ENCODE peak calls at places on chromosome 20, in five cellular contexts. One of them, this sample, is unnamed.

GRCh38 chr20:50601511-50602431 is 89.6 kb downstream of the RIPOR3 start:
- DNase-seq in progenitor cell of endocrine pancreas: no peak
- DNase-seq in T-cell: no peak
- DNase-seq in amniotic stem cell: no peak
- DNase-seq in stimulated activated CD8-positive, alpha-beta memory T cell treated with anti-CD3 and anti-CD28 coated beads, Interleukin-2, amount 100 ng/mL, for 1 hour: no peak
- DNase-seq in this sample: no peak

GRCh38 chr20:13883425-13883824 is 98.6 kb downstream of the NDUFAF5 start:
- DNase-seq in progenitor cell of endocrine pancreas: no peak
- DNase-seq in T-cell: no peak
- DNase-seq in amniotic stem cell: no peak
- DNase-seq in stimulated activated CD8-positive, alpha-beta memory T cell treated with anti-CD3 and anti-CD28 coated beads, Interleukin-2, amount 100 ng/mL, for 1 hour: no peak
- DNase-seq in this sample: no peak

GRCh38 chr20:47817573-47817972 is 32.3 kb upstream of the SULF2 start:
- DNase-seq in progenitor cell of endocrine pancreas: no peak
- DNase-seq in T-cell: no peak
- DNase-seq in amniotic stem cell: no peak
- DNase-seq in stimulated activated CD8-positive, alpha-beta memory T cell treated with anti-CD3 and anti-CD28 coated beads, Interleukin-2, amount 100 ng/mL, for 1 hour: no peak
- DNase-seq in this sample: no peak

GRCh38 chr20:25252226-25252625 is 4.3 kb downstream of the PYGB start:
- DNase-seq in progenitor cell of endocrine pancreas: no peak
- DNase-seq in T-cell: no peak
- DNase-seq in amniotic stem cell: no peak
- DNase-seq in stimulated activated CD8-positive, alpha-beta memory T cell treated with anti-CD3 and anti-CD28 coated beads, Interleukin-2, amount 100 ng/mL, for 1 hour: no peak
- DNase-seq in this sample: no peak

GRCh38 chr20:47070176-47070575 is 175.5 kb downstream of the EYA2 start:
- DNase-seq in progenitor cell of endocrine pancreas: no peak
- DNase-seq in T-cell: no peak
- DNase-seq in amniotic stem cell: no peak
- DNase-seq in stimulated activated CD8-positive, alpha-beta memory T cell treated with anti-CD3 and anti-CD28 coated beads, Interleukin-2, amount 100 ng/mL, for 1 hour: no peak
- DNase-seq in this sample: no peak

GRCh38 chr20:23115823-23116222 is 29.7 kb upstream of the CD93 start:
- DNase-seq in progenitor cell of endocrine pancreas: no peak
- DNase-seq in T-cell: no peak
- DNase-seq in amniotic stem cell: no peak
- DNase-seq in stimulated activated CD8-positive, alpha-beta memory T cell treated with anti-CD3 and anti-CD28 coated beads, Interleukin-2, amount 100 ng/mL, for 1 hour: no peak
- DNase-seq in this sample: no peak

GRCh38 chr20:34798871-34799270 is 26.6 kb downstream of the NCOA6 start:
- DNase-seq in progenitor cell of endocrine pancreas: no peak
- DNase-seq in T-cell: no peak
- DNase-seq in amniotic stem cell: no peak
- DNase-seq in stimulated activated CD8-positive, alpha-beta memory T cell treated with anti-CD3 and anti-CD28 coated beads, Interleukin-2, amount 100 ng/mL, for 1 hour: no peak
- DNase-seq in this sample: no peak

GRCh38 chr20:45919951-45920794 is 8.2 kb upstream of the PLTP start:
- DNase-seq in progenitor cell of endocrine pancreas: no peak
- DNase-seq in T-cell: no peak
- DNase-seq in amniotic stem cell: no peak
- DNase-seq in stimulated activated CD8-positive, alpha-beta memory T cell treated with anti-CD3 and anti-CD28 coated beads, Interleukin-2, amount 100 ng/mL, for 1 hour: no peak
- DNase-seq in this sample: no peak

GRCh38 chr20:3744806-3745685 is 12.6 kb downstream of the HSPA12B start:
- DNase-seq in progenitor cell of endocrine pancreas: no peak
- DNase-seq in T-cell: peak
- DNase-seq in amniotic stem cell: no peak
- DNase-seq in stimulated activated CD8-positive, alpha-beta memory T cell treated with anti-CD3 and anti-CD28 coated beads, Interleukin-2, amount 100 ng/mL, for 1 hour: peak
- DNase-seq in this sample: peak

GRCh38 chr20:44650777-44651493 is 564 bp downstream of the ADA start:
- DNase-seq in progenitor cell of endocrine pancreas: no peak
- DNase-seq in T-cell: peak
- DNase-seq in amniotic stem cell: no peak
- DNase-seq in stimulated activated CD8-positive, alpha-beta memory T cell treated with anti-CD3 and anti-CD28 coated beads, Interleukin-2, amount 100 ng/mL, for 1 hour: no peak
- DNase-seq in this sample: no peak

GRCh38 chr20:44803383-44803941 is 6.9 kb downstream of the RIMS4 start:
- DNase-seq in progenitor cell of endocrine pancreas: no peak
- DNase-seq in T-cell: no peak
- DNase-seq in amniotic stem cell: no peak
- DNase-seq in stimulated activated CD8-positive, alpha-beta memory T cell treated with anti-CD3 and anti-CD28 coated beads, Interleukin-2, amount 100 ng/mL, for 1 hour: no peak
- DNase-seq in this sample: no peak

GRCh38 chr20:36482044-36482473 is 59.3 kb upstream of the MYL9 start:
- DNase-seq in progenitor cell of endocrine pancreas: no peak
- DNase-seq in T-cell: no peak
- DNase-seq in amniotic stem cell: no peak
- DNase-seq in stimulated activated CD8-positive, alpha-beta memory T cell treated with anti-CD3 and anti-CD28 coated beads, Interleukin-2, amount 100 ng/mL, for 1 hour: no peak
- DNase-seq in this sample: no peak

GRCh38 chr20:25224941-25225340 is 22.9 kb upstream of the PYGB start:
- DNase-seq in progenitor cell of endocrine pancreas: no peak
- DNase-seq in T-cell: no peak
- DNase-seq in amniotic stem cell: no peak
- DNase-seq in stimulated activated CD8-positive, alpha-beta memory T cell treated with anti-CD3 and anti-CD28 coated beads, Interleukin-2, amount 100 ng/mL, for 1 hour: no peak
- DNase-seq in this sample: no peak

GRCh38 chr20:19137641-19138040 is 74.8 kb upstream of the SLC24A3 start:
- DNase-seq in progenitor cell of endocrine pancreas: no peak
- DNase-seq in T-cell: no peak
- DNase-seq in amniotic stem cell: no peak
- DNase-seq in stimulated activated CD8-positive, alpha-beta memory T cell treated with anti-CD3 and anti-CD28 coated beads, Interleukin-2, amount 100 ng/mL, for 1 hour: no peak
- DNase-seq in this sample: no peak

GRCh38 chr20:18304618-18305017 is 16.3 kb downstream of the ZNF133 start:
- DNase-seq in progenitor cell of endocrine pancreas: no peak
- DNase-seq in T-cell: no peak
- DNase-seq in amniotic stem cell: no peak
- DNase-seq in stimulated activated CD8-positive, alpha-beta memory T cell treated with anti-CD3 and anti-CD28 coated beads, Interleukin-2, amount 100 ng/mL, for 1 hour: no peak
- DNase-seq in this sample: no peak

GRCh38 chr20:21077809-21078345 is 28.3 kb downstream of the LINC00237 start:
- DNase-seq in progenitor cell of endocrine pancreas: no peak
- DNase-seq in T-cell: no peak
- DNase-seq in amniotic stem cell: no peak
- DNase-seq in stimulated activated CD8-positive, alpha-beta memory T cell treated with anti-CD3 and anti-CD28 coated beads, Interleukin-2, amount 100 ng/mL, for 1 hour: no peak
- DNase-seq in this sample: no peak

GRCh38 chr20:16621435-16622141 is 48.3 kb upstream of the KIF16B start:
- DNase-seq in progenitor cell of endocrine pancreas: no peak
- DNase-seq in T-cell: no peak
- DNase-seq in amniotic stem cell: no peak
- DNase-seq in stimulated activated CD8-positive, alpha-beta memory T cell treated with anti-CD3 and anti-CD28 coated beads, Interleukin-2, amount 100 ng/mL, for 1 hour: no peak
- DNase-seq in this sample: no peak

GRCh38 chr20:62547364-62547763 is 71.6 kb upstream of the GATA5 start:
- DNase-seq in progenitor cell of endocrine pancreas: no peak
- DNase-seq in T-cell: no peak
- DNase-seq in amniotic stem cell: no peak
- DNase-seq in stimulated activated CD8-positive, alpha-beta memory T cell treated with anti-CD3 and anti-CD28 coated beads, Interleukin-2, amount 100 ng/mL, for 1 hour: no peak
- DNase-seq in this sample: no peak

GRCh38 chr20:57715268-57715904 is 5.6 kb upstream of the PMEPA1 start:
- DNase-seq in progenitor cell of endocrine pancreas: no peak
- DNase-seq in T-cell: no peak
- DNase-seq in amniotic stem cell: no peak
- DNase-seq in stimulated activated CD8-positive, alpha-beta memory T cell treated with anti-CD3 and anti-CD28 coated beads, Interleukin-2, amount 100 ng/mL, for 1 hour: no peak
- DNase-seq in this sample: no peak

GRCh38 chr20:43925786-43926185 is 11.1 kb downstream of the TOX2 start:
- DNase-seq in progenitor cell of endocrine pancreas: no peak
- DNase-seq in T-cell: peak
- DNase-seq in amniotic stem cell: peak
- DNase-seq in stimulated activated CD8-positive, alpha-beta memory T cell treated with anti-CD3 and anti-CD28 coated beads, Interleukin-2, amount 100 ng/mL, for 1 hour: no peak
- DNase-seq in this sample: no peak

GRCh38 chr20:31833931-31834521 is 11.4 kb downstream of the FOXS1 start:
- DNase-seq in progenitor cell of endocrine pancreas: no peak
- DNase-seq in T-cell: no peak
- DNase-seq in amniotic stem cell: no peak
- DNase-seq in stimulated activated CD8-positive, alpha-beta memory T cell treated with anti-CD3 and anti-CD28 coated beads, Interleukin-2, amount 100 ng/mL, for 1 hour: no peak
- DNase-seq in this sample: no peak